ENCODE peak calls at places on chromosomes 12 and 14, in seven cellular contexts. H is upper lobe of left lung, F is OCI-LY7, R is tibial artery, P is Peyer's patch, E is mucosa of descending colon, Y is lung. I is an unnamed sample. For H3K36me3 and H3K4me1, the result is how much of the 10 kb centered on the place peaks cover.

GRCh38 chr12:106131671-106132070 is 7.1 kb downstream of the NUAK1 start:
- DNase-seq in H (no peak), F (no peak), R (no peak), P (no peak), E (no peak), Y (no peak), I (no peak)

GRCh38 chr12:51371295-51371953 is 19.8 kb downstream of the GALNT6 start:
- DNase-seq in H (peak), F (no peak), R (peak), P (peak), E (no peak), Y (peak), I (no peak)

GRCh38 chr12:5922500-5922899 is 22.6 kb downstream of the ANO2 start:
- DNase-seq in H (no peak), F (no peak), R (peak), P (no peak), E (no peak), Y (no peak), I (no peak)

GRCh38 chr12:120515496-120515895 is 13.5 kb downstream of the COQ5 start:
- DNase-seq in H (no peak), F (no peak), R (no peak), P (no peak), E (no peak), Y (no peak), I (no peak)

GRCh38 chr14:66735853-66736252 is 227.9 kb downstream of the GPHN start:
- DNase-seq in H (no peak), F (no peak), R (no peak), P (no peak), E (no peak), Y (no peak), I (no peak)

GRCh38 chr14:77268989-77269595 is 1.9 kb downstream of the NGB start:
- DNase-seq in H (no peak), F (peak), R (no peak), P (no peak), E (no peak), Y (no peak), I (no peak)

GRCh38 chr14:99412122-99413061 is 68.3 kb downstream of the SETD3 start:
- DNase-seq in H (no peak), F (no peak), R (no peak), P (no peak), E (no peak), Y (no peak), I (no peak)

GRCh38 chr14:29865299-29865698 is 62.3 kb downstream of the PRKD1 start:
- DNase-seq in H (no peak), F (no peak), R (no peak), P (no peak), E (no peak), Y (no peak), I (no peak)

GRCh38 chr14:76769636-76770292 is 8.5 kb downstream of the VASH1 start:
- DNase-seq in H (no peak), F (no peak), R (peak), P (peak), E (no peak), Y (peak), I (no peak)

GRCh38 chr12:121718653-121719239 is 6.2 kb downstream of the TMEM120B start:
- DNase-seq in H (no peak), F (peak), R (no peak), P (no peak), E (no peak), Y (no peak), I (no peak)

GRCh38 chr14:76958020-76958965 is 70.2 kb downstream of the IRF2BPL start:
- DNase-seq in H (no peak), F (no peak), R (no peak), P (no peak), E (no peak), Y (no peak), I (peak)

GRCh38 chr12:50842637-50843493 is at the start of gene TMPRSS12:
- DNase-seq in H (peak), F (no peak), R (no peak), P (no peak), E (no peak), Y (peak), I (no peak)

GRCh38 chr12:96274331-96274730 is 80.2 kb downstream of the ELK3 start:
- DNase-seq in H (no peak), F (no peak), R (no peak), P (no peak), E (no peak), Y (no peak), I (no peak)
- H3K36me3 ChIP-seq in H (under half), F (half or more), R (under half), P (under half), E (under half), Y (under half), I (under half)

GRCh38 chr12:2285462-2285861 is 232.7 kb downstream of the CACNA1C start:
- DNase-seq in H (no peak), F (no peak), R (peak), P (peak), E (no peak), Y (no peak), I (no peak)
- H3K4me1 ChIP-seq in H (under half), F (under half), R (half or more), P (under half), E (under half), Y (under half), I (under half)

GRCh38 chr12:79661629-79662028 is 29.1 kb downstream of the PAWR start:
- DNase-seq in H (no peak), F (no peak), R (no peak), P (no peak), E (no peak), Y (no peak), I (no peak)
- H3K36me3 ChIP-seq in H (under half), F (half or more), R (under half), P (under half), E (under half), Y (under half), I (under half)

DNA sequence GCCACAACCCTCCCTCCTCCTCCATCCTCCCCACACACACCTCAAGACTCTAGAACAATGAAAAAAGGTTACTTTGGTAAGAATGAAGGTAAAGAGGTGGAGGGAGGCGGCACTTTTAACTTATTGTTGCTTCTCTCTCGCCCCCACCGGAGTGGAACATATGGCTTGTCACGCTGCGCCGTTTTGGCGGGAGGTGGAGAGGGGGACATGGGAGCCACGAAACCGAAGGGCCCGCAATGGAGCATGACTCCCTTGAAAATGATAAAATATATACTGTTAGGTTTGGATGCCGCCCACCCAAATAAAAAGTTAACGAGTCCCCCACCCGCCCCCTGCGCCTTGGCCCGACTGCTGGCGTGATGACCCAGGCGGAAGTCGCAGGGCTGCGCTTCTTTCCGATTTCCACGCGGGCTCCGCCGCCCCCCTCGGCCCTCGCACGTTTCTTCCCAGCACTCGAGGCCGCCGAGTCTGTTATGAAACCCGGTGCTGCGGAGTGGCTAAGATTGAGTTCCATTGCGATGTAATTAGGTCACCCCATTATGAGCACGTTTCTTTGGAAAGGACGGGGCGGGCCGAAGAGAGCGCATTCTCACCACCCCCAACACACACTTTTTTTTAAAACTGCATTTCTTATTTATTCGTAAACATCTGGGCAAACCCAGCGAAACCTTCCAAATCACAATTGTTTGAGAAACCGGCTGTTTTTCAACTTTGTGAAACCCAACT is 1.4 kb upstream of the ZFP36L1 start:
- DNase-seq in H (peak), F (peak), R (peak), P (peak), E (peak), Y (peak), I (peak)
- H3K4me1 ChIP-seq in H (under half), F (under half), R (under half), P (under half), E (under half), Y (under half), I (under half)

GRCh38 chr12:4388032-4388431 is 8.5 kb upstream of the FGF23 start:
- DNase-seq in H (no peak), F (no peak), R (no peak), P (no peak), E (no peak), Y (no peak), I (no peak)
- H3K36me3 ChIP-seq in H (under half), F (under half), R (under half), P (under half), E (under half), Y (under half), I (under half)

GRCh38 chr14:70183991-70184390 is 4.8 kb downstream of the SLC8A3 start:
- DNase-seq in H (no peak), F (no peak), R (no peak), P (no peak), E (no peak), Y (no peak), I (no peak)

GRCh38 chr14:70181276-70181675 is 7.5 kb downstream of the SLC8A3 start:
- DNase-seq in H (no peak), F (no peak), R (no peak), P (no peak), E (no peak), Y (no peak), I (no peak)

GRCh38 chr14:70177092-70177491 is 11.7 kb downstream of the SLC8A3 start:
- DNase-seq in H (no peak), F (no peak), R (no peak), P (no peak), E (no peak), Y (no peak), I (no peak)

GRCh38 chr14:70180718-70181117 is 8.0 kb downstream of the SLC8A3 start:
- DNase-seq in H (no peak), F (no peak), R (no peak), P (no peak), E (no peak), Y (no peak), I (no peak)
- H3K4me1 ChIP-seq in H (under half), F (under half), R (under half), P (under half), E (under half), Y (under half), I (under half)

I was measured in CD4-positive, alpha-beta memory T cell.